ENCODE peak calls at places on chromosomes 4 and X, in nine cellular contexts. D is SK-N-SH, Q is psoas muscle, I is heart left ventricle, O is astrocyte of the cerebellum, T is omental fat pad, F is GM23338, Y is dorsolateral prefrontal cortex, G is fibroblast of mammary gland. A is an unnamed sample.

GRCh38 chrX:28349888-28350287 is 237.4 kb upstream of the IL1RAPL1 start:
- DNase-seq in D (no peak), Q (no peak), I (no peak), O (no peak), T (no peak), F (no peak), Y (no peak), G (no peak), A (no peak)

GRCh38 chr4:176755624-176756023 is 37.1 kb downstream of the VEGFC start:
- DNase-seq in D (no peak), Q (no peak), I (no peak), O (no peak), T (no peak), F (no peak), Y (no peak), G (peak; percentile 58), A (no peak)

GRCh38 chrX:70253377-70254062 is 6.5 kb downstream of the P2RY4 start:
- DNase-seq in D (no peak), Q (no peak), I (no peak), O (no peak), T (no peak), F (no peak), Y (no peak), G (peak; percentile 33), A (no peak)

GRCh38 chrX:10636337-10636736 is 16.0 kb upstream of the MID1 start:
- DNase-seq in D (peak; percentile 39), Q (no peak), I (peak; percentile 15), O (no peak), T (no peak), F (peak; percentile 72), Y (no peak), G (peak; percentile 74), A (no peak)

GRCh38 chrX:13254076-13254785 is 65.6 kb downstream of the ATXN3L start:
- DNase-seq in D (no peak), Q (no peak), I (no peak), O (no peak), T (no peak), F (no peak), Y (no peak), G (peak; percentile 65), A (no peak)

GRCh38 chr4:75908555-75908954 is 6.3 kb upstream of the PPEF2 start:
- DNase-seq in D (no peak), Q (no peak), I (no peak), O (no peak), T (no peak), F (no peak), Y (no peak), G (no peak), A (no peak)

GRCh38 chr4:177051473-177052060 is 258.1 kb upstream of the NEIL3 start:
- DNase-seq in D (peak; percentile 10), Q (no peak), I (no peak), O (no peak), T (no peak), F (peak; percentile 88), Y (no peak), G (peak; percentile 51), A (no peak)

GRCh38 chr4:40357738-40358137 is 22.6 kb downstream of the CHRNA9 start:
- DNase-seq in D (no peak), Q (no peak), I (no peak), O (no peak), T (no peak), F (no peak), Y (no peak), G (no peak), A (no peak)

GRCh38 chr4:19748470-19748869 is 503.2 kb upstream of the SLIT2 start:
- DNase-seq in D (no peak), Q (no peak), I (peak; percentile 30), O (peak; percentile 55), T (no peak), F (no peak), Y (no peak), G (peak; percentile 91), A (no peak)

GRCh38 chr4:128862608-128863313 is 53.3 kb downstream of the JADE1 start:
- DNase-seq in D (no peak), Q (no peak), I (no peak), O (no peak), T (no peak), F (no peak), Y (peak; percentile 66), G (no peak), A (no peak)

GRCh38 chr4:39616651-39617050 is 22.0 kb downstream of the SMIM14 start:
- DNase-seq in D (no peak), Q (no peak), I (no peak), O (peak; percentile 51), T (no peak), F (no peak), Y (no peak), G (peak; percentile 38), A (no peak)

DNA sequence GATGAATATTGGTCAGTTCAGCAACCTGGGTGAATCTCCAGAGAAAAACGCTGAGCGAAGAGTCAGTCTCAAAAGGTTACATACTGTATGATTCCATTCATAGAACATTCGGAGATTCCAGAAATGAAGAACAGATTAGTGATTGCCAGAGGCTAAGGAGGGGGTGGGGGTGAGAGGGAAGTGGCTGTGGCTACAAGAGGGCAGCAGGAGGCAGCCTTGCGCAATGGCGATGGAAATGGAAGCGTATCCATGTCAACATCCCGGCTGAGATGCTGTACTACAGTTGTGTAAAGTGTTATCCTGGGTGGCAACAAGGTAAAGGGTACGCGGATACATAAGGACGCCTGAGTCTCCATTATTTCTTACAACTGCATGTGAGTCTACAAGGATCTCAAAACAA is 18.0 kb downstream of the LYAR start:
- DNase-seq in D (peak; percentile 30), Q (no peak), I (no peak), O (no peak), T (no peak), F (peak; percentile 43), Y (no peak), G (peak; percentile 18), A (no peak)
- TF ChIP-seq CTCF in D (peak; percentile 32), Q (no peak), I (no peak), O (no peak), T (no peak), F (peak; percentile 21), Y (no peak), G (no peak), A (no peak)

DNA sequence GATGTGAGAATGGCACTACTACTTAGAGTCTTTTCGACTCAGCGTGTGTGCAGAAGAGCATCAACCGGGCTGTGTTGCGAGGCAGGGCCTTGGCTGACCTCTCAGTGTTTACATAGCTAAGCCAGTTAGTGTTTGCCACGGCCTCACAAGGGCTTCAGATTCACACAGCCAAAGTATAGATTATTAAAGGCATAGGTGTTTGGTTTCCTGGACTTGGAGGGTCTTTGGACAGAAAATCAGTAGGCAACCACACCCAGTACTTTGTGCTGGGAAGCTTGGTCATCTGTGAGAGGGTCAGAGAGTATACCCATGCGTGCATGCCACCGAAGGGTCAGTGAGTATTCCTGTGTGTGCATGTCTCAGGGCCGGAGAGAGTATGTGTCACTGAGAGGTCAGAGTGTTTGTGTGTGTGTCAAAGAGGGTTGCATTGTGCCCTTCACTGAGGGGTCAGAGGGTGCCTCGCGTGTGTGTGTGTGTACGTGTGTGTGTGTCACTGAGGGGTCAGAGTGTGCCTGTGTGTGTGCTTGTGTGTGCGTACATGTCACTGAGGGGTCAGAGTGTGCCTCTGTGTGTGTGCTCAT is 69.7 kb upstream of the MSANTD1 start:
- DNase-seq in D (no peak), Q (no peak), I (no peak), O (no peak), T (no peak), F (no peak), Y (no peak), G (no peak), A (no peak)
- TF ChIP-seq CTCF in D (no peak), Q (no peak), I (no peak), O (no peak), T (no peak), F (no peak), Y (no peak), G (no peak), A (no peak)

GRCh38 chr4:153432971-153433752 is 33.0 kb upstream of the TMEM131L start:
- DNase-seq in D (no peak), Q (peak; percentile 59), I (peak; percentile 63), O (peak; percentile 94), T (no peak), F (peak; percentile 80), Y (no peak), G (peak; percentile 87), A (no peak)

GRCh38 chr4:153428816-153429592 is 37.2 kb upstream of the TMEM131L start:
- DNase-seq in D (no peak), Q (no peak), I (no peak), O (no peak), T (no peak), F (no peak), Y (no peak), G (no peak), A (no peak)

GRCh38 chr4:153438916-153439756 is 27.0 kb upstream of the TMEM131L start:
- DNase-seq in D (no peak), Q (no peak), I (no peak), O (no peak), T (no peak), F (no peak), Y (no peak), G (no peak), A (no peak)

GRCh38 chr4:153433753-153434105 is 32.4 kb upstream of the TMEM131L start:
- DNase-seq in D (no peak), Q (no peak), I (no peak), O (no peak), T (no peak), F (no peak), Y (no peak), G (no peak), A (no peak)

DNA sequence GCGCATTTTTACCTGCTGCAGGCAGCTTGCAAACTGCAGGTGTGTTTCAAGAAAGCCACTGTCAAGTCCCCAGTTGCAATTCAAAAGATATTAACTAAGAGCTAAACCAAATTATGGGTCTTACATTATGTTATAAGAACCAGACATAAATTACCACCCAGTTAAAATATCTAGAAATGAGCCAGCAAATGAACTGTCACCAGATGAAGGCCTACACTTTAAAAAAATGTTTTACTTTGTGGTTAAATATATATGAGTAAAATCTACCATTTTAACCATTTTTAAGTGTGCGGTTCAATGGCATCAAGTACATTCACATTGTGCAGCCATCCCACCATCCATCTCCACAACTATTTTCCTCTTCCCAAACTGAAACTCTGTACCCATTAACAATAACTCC is 32.0 kb upstream of the TMEM131L start:
- DNase-seq in D (no peak), Q (no peak), I (no peak), O (no peak), T (no peak), F (no peak), Y (no peak), G (no peak), A (no peak)
- TF ChIP-seq CTCF in D (no peak), Q (no peak), I (no peak), O (no peak), T (no peak), F (no peak), Y (no peak), G (no peak), A (no peak)

DNA sequence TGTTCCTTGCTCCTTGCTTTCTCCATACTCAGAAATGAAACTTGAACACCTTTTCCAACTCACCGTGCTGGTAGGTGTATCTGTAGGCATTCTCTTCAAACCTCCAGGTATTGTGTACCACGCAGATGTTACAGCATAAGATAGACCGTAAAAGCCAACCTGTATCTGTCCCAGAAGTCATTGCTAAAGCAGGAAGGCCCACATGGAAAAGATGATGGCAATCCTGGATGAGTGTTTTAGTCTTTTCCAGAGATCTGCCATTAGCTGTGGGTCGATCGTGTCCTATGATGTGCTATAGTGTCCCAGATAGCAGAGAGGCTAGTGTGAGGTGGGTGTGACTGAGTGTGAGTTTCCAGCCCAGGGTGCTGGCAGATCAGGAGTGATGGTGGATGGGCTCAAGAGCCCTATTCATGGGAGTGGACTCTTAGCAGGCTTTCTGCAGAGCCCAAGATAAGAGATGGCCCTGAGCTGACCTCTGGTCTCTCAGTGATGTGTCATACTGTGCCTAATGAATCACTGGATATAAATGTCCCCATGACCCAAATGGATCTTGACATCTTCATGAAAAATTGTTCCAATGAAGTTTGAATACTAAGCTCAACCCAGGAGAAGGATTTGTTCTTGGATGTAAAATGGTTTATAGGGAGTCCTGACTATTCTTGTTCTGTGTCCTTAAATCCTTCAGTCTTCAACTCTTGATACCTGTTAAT is 69.1 kb upstream of the WDR1 start:
- DNase-seq in D (no peak), Q (no peak), I (peak; percentile 14), O (no peak), T (no peak), F (no peak), Y (no peak), G (no peak), A (no peak)
- TF ChIP-seq CTCF in D (no peak), Q (no peak), I (no peak), O (no peak), T (no peak), F (no peak), Y (no peak), G (no peak), A (no peak)

A was measured in mesothelial cell of epicardium.